ENCODE peak calls at places on chromosome 20, in nine cellular contexts. H, C, W, K, S, Q, F, T and X are unnamed samples. For H3K9me3, the result is how much of the 10 kb centered on the place peaks cover.

GRCh38 chr20:33006776-33007375 is 628 bp upstream of the BPIFB2 start:
- DNase-seq in K (no peak), Q (no peak), F (no peak), C (no peak), S (no peak), T (no peak), W (no peak), H (no peak), X (no peak)

GRCh38 chr20:1227121-1227582 is 1.3 kb downstream of the RAD21L1 start:
- DNase-seq in Q (no peak), W (no peak), F (no peak), S (no peak), T (no peak), H (no peak), C (no peak), K (no peak), X (no peak)

GRCh38 chr20:6709865-6710595 is 57.5 kb upstream of the BMP2 start:
- DNase-seq in T (no peak), Q (no peak), F (no peak), S (no peak), W (no peak), K (peak), C (no peak), H (no peak), X (no peak)

GRCh38 chr20:26216025-26216424 is 519.4 kb upstream of the ZNF337 start:
- DNase-seq in F (no peak), T (no peak), W (no peak), H (no peak), Q (no peak), S (no peak), C (no peak), K (peak), X (no peak)

GRCh38 chr20:38113401-38114325 is 51.4 kb downstream of the TGM2 start:
- DNase-seq in W (no peak), Q (no peak), T (no peak), K (no peak), S (no peak), H (peak), C (no peak), F (no peak), X (no peak)

GRCh38 chr20:33827629-33828325 is 16.6 kb downstream of the CHMP4B start:
- DNase-seq in C (no peak), Q (no peak), H (no peak), S (no peak), F (no peak), T (no peak), K (peak), W (no peak), X (no peak)

GRCh38 chr20:44231713-44232468 is 15.2 kb upstream of the GDAP1L1 start:
- DNase-seq in F (no peak), C (no peak), W (no peak), K (no peak), Q (no peak), T (no peak), S (no peak), H (no peak), X (no peak)

GRCh38 chr20:22711981-22712755 is 127.8 kb upstream of the FOXA2 start:
- DNase-seq in Q (no peak), T (no peak), W (no peak), H (peak), F (no peak), C (no peak), S (no peak), K (no peak), X (no peak)

GRCh38 chr20:36462440-36463211 is 78.7 kb upstream of the MYL9 start:
- DNase-seq in S (peak), H (no peak), W (peak), C (no peak), T (peak), F (peak), Q (no peak), K (peak), X (peak)

GRCh38 chr20:23156170-23156841 is 70.2 kb upstream of the CD93 start:
- DNase-seq in Q (no peak), T (no peak), C (peak), H (peak), F (peak), S (no peak), K (peak), W (peak), X (no peak)

GRCh38 chr20:2387580-2387979 is 6.9 kb downstream of the TGM6 start:
- DNase-seq in T (no peak), H (no peak), F (no peak), C (no peak), K (no peak), Q (no peak), W (no peak), S (no peak), X (no peak)

GRCh38 chr20:36919715-36920333 is 31.7 kb downstream of the SAMHD1 start:
- DNase-seq in F (no peak), H (no peak), S (no peak), K (peak), C (peak), W (no peak), Q (no peak), T (no peak), X (no peak)

GRCh38 chr20:15673206-15673605 is 900.0 kb downstream of the KIF16B start:
- DNase-seq in H (no peak), S (no peak), T (no peak), K (peak), W (no peak), F (no peak), Q (no peak), C (no peak), X (no peak)

GRCh38 chr20:14512856-14513255 is 175.4 kb upstream of the FLRT3 start:
- DNase-seq in K (no peak), C (no peak), T (peak), W (no peak), Q (no peak), F (no peak), S (no peak), H (no peak), X (no peak)

GRCh38 chr20:6519556-6519955 is 247.9 kb upstream of the BMP2 start:
- DNase-seq in S (no peak), T (no peak), W (no peak), H (no peak), Q (no peak), C (no peak), F (no peak), K (peak), X (no peak)

GRCh38 chr20:36362261-36362660 is 56.1 kb downstream of the DLGAP4 start:
- DNase-seq in W (no peak), F (no peak), Q (no peak), T (no peak), C (no peak), S (no peak), K (no peak), H (no peak), X (no peak)

GRCh38 chr20:38723069-38723981 is 961 bp upstream of the SLC32A1 start:
- DNase-seq in F (no peak), Q (no peak), C (no peak), S (no peak), T (no peak), W (no peak), K (no peak), H (no peak), X (no peak)

GRCh38 chr20:47988601-47989116 is 203.4 kb upstream of the SULF2 start:
- DNase-seq in T (no peak), C (no peak), K (no peak), W (no peak), F (no peak), S (no peak), Q (no peak), H (no peak), X (no peak)

GRCh38 chr20:24978493-24978892 is 14.1 kb downstream of the APMAP start:
- DNase-seq in T (no peak), S (no peak), F (no peak), H (no peak), K (no peak), Q (peak), W (peak), C (no peak), X (no peak)

DNA sequence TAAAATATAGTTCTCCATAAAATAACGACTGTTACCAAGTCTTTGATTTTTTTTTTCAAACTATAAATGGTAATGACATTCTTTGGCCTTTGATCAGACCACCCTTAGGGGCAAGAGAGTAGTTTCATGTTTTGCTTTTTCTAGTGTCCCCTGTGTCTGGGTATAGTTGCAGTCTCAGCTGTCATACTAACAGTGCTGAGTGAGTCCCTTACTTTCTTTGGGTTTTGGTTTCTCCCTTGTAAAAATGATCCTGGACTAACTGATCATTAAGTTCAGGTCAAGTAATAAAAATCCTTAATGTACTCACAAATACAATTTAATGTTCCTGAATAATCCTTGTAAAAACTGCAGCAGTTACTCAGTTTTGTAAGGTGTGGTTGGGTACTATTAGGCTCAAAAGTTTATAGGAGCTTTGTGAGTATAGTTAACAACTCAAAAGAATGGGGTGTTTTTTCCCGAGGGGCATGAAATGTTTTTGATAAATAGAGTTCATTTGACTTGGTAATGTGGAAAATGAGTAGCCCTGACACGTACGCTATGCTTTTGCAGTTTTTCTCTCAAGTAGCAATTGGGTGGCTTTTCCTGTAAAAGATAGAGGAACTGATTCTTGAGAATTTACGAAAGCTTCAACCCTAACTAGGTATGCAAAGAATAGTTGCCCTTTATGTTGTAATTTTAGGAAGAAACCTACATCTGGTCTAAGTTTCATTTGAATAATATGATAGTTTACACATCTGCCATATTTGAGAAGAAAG is 6.2 kb downstream of the PTPN1 start:
- DNase-seq in S (no peak), C (no peak), W (no peak), Q (no peak), K (no peak), T (no peak), H (no peak), F (no peak), X (no peak)
- H3K4me3 ChIP-seq in S (no peak), C (no peak), W (no peak), Q (no peak), K (no peak), T (no peak), H (no peak), F (no peak), X (no peak)

DNA sequence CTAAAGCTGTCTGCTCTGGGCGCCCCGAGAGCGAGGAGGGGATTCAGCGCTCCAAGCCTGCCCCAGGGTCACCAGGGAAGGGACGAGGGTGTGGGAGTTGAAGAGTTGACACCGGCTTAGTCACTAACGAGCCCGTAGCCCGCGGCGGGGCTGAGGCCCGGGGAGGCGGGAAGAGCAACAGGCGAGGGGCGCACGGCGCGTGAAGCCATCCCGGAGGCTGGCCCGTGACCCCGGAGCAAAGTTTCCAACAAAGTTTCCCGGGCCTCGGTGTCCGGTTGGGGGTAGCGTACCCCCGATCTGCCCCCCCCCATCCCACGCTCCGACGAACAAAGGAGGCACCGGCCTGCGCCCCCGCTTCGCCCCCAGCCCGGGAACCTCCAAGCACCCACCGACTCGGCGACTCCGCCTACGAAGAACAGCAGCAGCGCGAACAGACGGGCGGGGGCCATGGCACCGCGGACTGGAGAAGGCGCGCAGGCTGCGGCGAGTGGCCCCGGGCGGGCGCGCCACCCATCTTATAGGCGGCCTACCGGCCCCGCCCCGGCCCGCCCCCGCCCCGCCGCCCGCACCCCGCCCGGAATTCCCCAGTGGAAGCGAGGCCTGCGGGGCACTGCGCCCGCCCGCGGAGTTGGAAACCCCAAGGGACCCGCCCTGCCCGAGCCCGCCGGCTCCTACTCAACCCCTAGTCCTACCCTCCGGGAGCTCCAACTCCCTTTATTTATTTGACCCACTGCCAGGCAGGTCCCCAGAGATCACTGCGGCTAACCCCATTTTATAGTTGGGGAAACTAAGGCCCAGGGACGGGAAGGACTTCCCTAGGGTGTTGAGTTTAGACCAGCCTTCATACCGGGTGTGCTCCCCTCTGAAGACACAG is at the start of gene SDC4:
- DNase-seq in Q (peak), F (peak), W (peak), K (peak), T (peak), C (peak), S (peak), H (no peak), X (peak)
- TF ChIP-seq POLR2A in Q (peak), F (no peak), W (peak), K (peak), T (peak), C (peak), S (no peak), H (peak), X (peak)

DNA sequence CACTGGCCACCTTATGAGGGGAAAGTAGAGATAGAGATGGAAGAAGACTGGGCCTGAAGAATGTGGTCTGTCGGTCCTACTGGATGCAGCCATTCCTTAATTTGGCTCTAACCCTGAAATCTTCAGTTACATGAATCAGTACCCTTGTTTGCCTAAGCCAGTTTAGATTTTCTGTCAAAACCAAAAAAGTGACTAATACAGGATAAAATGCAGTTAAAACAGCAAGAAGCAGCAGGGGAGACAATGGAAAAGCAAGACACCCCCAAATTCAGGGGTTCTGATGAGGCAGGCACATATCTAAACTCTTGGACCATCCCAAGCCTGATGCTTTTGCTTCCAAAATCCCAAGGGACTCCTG is 17.4 kb upstream of the UBE2V1 start:
- DNase-seq in H (no peak), T (no peak), W (no peak), F (no peak), Q (no peak), S (no peak), K (peak), C (no peak), X (no peak)
- H3K9me3 ChIP-seq in H (under half), T (under half), W (under half), F (under half), Q (under half), S (under half), K (under half), C (under half), X (under half)

DNA sequence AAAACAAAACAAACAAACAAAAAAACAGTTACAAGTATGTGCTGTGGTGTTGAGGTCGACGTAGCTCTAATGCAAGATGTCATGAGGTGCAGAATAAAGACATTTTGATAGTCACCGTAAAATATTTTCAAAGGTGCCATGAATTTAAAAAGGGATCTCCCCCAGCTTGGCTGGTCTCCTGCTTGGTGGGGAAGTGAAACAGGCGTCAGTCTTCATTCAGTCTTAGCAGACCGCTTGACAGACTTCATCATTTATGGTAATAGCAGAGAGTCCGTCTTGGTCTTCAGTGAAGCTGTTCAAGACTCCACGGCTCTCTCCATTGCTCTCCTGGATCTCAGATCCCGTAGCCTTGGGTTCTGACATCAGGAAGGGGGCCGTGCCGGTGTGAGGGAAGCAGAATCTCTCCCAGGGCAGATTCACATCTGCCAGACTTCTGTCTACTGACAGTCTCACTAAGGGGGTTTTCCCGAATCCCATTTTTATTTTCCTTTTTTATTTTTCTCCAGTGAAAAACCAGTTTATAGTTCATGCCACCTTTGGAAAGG is 1.6 kb downstream of the SLC24A3 start:
- DNase-seq in S (peak), K (no peak), Q (no peak), C (no peak), T (no peak), W (no peak), H (no peak), F (no peak), X (no peak)
- H3K4me3 ChIP-seq in S (peak), K (no peak), Q (no peak), C (no peak), T (no peak), W (peak), H (peak), F (peak), X (no peak)

GRCh38 chr20:17863577-17864292 is 104.9 kb downstream of the SNX5 start:
- DNase-seq in Q (peak), H (no peak), T (peak), F (peak), S (peak), W (no peak), K (peak), C (no peak), X (peak)
- TF ChIP-seq POLR2A in Q (no peak), H (no peak), T (no peak), F (no peak), S (no peak), W (no peak), K (no peak), C (no peak), X (peak)

DNA sequence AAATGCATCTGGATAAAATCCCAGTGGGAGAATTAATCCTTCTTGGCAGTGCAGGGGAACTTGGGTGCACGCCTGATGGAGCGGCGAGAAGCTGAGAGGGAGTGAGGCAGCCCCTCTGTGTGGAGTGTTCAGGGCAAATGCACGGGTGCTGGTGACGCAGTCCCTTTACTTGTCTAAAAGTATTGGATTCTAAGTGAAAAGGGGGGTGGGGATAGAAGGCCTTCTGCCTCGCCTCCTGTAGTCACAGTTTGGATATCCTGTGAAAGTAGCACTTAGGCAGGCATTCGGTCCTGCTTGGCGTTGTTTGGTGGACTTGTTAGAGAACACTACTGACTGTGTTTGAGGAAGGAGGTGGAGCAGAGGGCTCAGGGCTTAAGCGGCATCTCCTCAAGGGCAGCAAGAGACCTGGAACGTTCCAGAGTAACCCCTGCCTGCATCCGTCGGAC is 39.3 kb downstream of the PHACTR3 start:
- DNase-seq in T (no peak), K (no peak), W (peak), C (no peak), S (no peak), F (peak), Q (no peak), H (peak), X (no peak)
- H3K9me3 ChIP-seq in T (under half), K (under half), W (under half), C (under half), S (under half), F (under half), Q (under half), H (under half), X (under half)

GRCh38 chr20:3843490-3843889 is 3.1 kb upstream of the MAVS start:
- DNase-seq in K (peak), S (no peak), F (no peak), H (no peak), C (peak), W (no peak), Q (no peak), T (no peak), X (no peak)
- H3K4me3 ChIP-seq in K (no peak), S (no peak), F (no peak), H (no peak), C (no peak), W (no peak), Q (no peak), T (no peak), X (no peak)

DNA sequence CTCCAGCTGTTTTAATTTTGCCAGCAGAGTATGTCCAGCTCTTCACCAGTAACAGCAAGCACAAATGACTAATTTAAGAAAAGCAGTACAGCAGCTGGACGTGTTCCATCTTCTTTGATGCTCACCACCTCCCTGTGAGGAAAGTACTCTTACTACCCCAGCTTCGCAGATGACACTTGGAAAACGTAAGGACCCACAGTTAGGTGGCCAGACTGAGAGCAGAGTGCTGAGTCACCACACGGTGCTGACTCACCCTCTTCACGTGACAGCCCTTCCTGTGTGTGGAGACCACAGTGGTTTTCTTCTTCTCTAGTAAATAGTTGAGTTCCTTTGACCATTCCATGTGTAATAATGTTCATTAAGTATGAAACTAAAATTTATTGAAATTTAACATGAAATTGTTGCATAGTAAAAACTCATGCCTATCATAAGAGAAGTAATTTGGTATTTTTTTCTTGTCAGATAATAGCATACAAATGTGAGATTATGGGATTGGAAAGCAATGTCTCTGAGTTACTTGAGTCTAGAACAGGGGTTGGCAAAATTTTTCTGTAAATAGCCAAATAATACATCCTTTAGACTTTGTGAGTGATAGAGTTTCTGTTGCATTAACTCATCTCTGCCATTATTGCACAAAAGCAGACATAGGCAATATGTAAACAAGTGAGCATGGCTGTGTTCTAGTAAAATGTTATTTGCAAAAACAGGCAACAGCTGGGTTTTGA is 76.6 kb downstream of the SLX4IP start:
- DNase-seq in F (peak), H (no peak), T (peak), K (peak), Q (peak), W (peak), C (peak), S (peak), X (peak)
- TF ChIP-seq POLR2A in F (no peak), H (no peak), T (no peak), K (peak), Q (no peak), W (no peak), C (no peak), S (no peak), X (no peak)

GRCh38 chr20:49281913-49282467 is 4.1 kb upstream of the ZNFX1 start:
- DNase-seq in H (no peak), K (no peak), W (no peak), F (no peak), S (no peak), T (no peak), Q (no peak), C (no peak), X (no peak)

GRCh38 chr20:49279677-49280462 is 2.0 kb upstream of the ZNFX1 start:
- DNase-seq in C (no peak), H (no peak), Q (no peak), K (no peak), F (no peak), S (no peak), T (no peak), W (no peak), X (no peak)

GRCh38 chr20:49282584-49283171 is 4.8 kb upstream of the ZNFX1 start:
- DNase-seq in K (no peak), Q (no peak), F (no peak), C (no peak), H (no peak), T (no peak), S (no peak), W (no peak), X (no peak)

GRCh38 chr20:49280463-49281058 is 2.7 kb upstream of the ZNFX1 start:
- DNase-seq in W (no peak), H (no peak), Q (no peak), S (no peak), K (no peak), C (no peak), F (no peak), T (no peak), X (no peak)

GRCh38 chr20:49281059-49281912 is 3.4 kb upstream of the ZNFX1 start:
- DNase-seq in K (no peak), C (no peak), W (no peak), S (no peak), Q (no peak), F (no peak), T (no peak), H (no peak), X (no peak)
- H3K9me3 ChIP-seq in K (under half), C (under half), W (under half), S (under half), Q (under half), F (under half), T (under half), H (under half), X (under half)